ENCODE peak calls at places on chromosome 18, in seven cellular contexts. One of them, this sample, is unnamed. For H3K27me3, the result is how much of the 10 kb centered on the place peaks cover.

GRCh38 chr18:24068945-24069693 is 54.6 kb downstream of the TTC39C start:
- DNase-seq in PC-9: no peak
- DNase-seq in colonic mucosa: no peak
- DNase-seq in psoas muscle: no peak
- DNase-seq in dorsolateral prefrontal cortex: no peak
- DNase-seq in uterus: no peak
- DNase-seq in cardiac muscle cell: no peak
- DNase-seq in this sample: no peak

GRCh38 chr18:58842978-58843661 is 21.6 kb upstream of the ZNF532 start:
- DNase-seq in PC-9: no peak
- DNase-seq in colonic mucosa: no peak
- DNase-seq in psoas muscle: peak
- DNase-seq in dorsolateral prefrontal cortex: no peak
- DNase-seq in uterus: no peak
- DNase-seq in cardiac muscle cell: peak
- DNase-seq in this sample: no peak

GRCh38 chr18:37654034-37654433 is 88.4 kb upstream of the CELF4 start:
- DNase-seq in PC-9: no peak
- DNase-seq in colonic mucosa: no peak
- DNase-seq in psoas muscle: no peak
- DNase-seq in dorsolateral prefrontal cortex: no peak
- DNase-seq in uterus: no peak
- DNase-seq in cardiac muscle cell: no peak
- DNase-seq in this sample: no peak

GRCh38 chr18:44691148-44691925 is 10.6 kb downstream of the SETBP1 start:
- DNase-seq in PC-9: no peak
- DNase-seq in colonic mucosa: peak
- DNase-seq in psoas muscle: no peak
- DNase-seq in dorsolateral prefrontal cortex: no peak
- DNase-seq in uterus: no peak
- DNase-seq in cardiac muscle cell: no peak
- DNase-seq in this sample: no peak

GRCh38 chr18:55927831-55928230 is 339.8 kb upstream of the TCF4 start:
- DNase-seq in PC-9: no peak
- DNase-seq in colonic mucosa: no peak
- DNase-seq in psoas muscle: no peak
- DNase-seq in dorsolateral prefrontal cortex: no peak
- DNase-seq in uterus: no peak
- DNase-seq in cardiac muscle cell: no peak
- DNase-seq in this sample: no peak

GRCh38 chr18:35091841-35092240 is 50.6 kb downstream of the MAPRE2 start:
- DNase-seq in PC-9: no peak
- DNase-seq in colonic mucosa: no peak
- DNase-seq in psoas muscle: peak
- DNase-seq in dorsolateral prefrontal cortex: no peak
- DNase-seq in uterus: no peak
- DNase-seq in cardiac muscle cell: no peak
- DNase-seq in this sample: no peak

GRCh38 chr18:46435031-46435430 is 222.0 kb downstream of the LOXHD1 start:
- DNase-seq in PC-9: no peak
- DNase-seq in colonic mucosa: no peak
- DNase-seq in psoas muscle: no peak
- DNase-seq in dorsolateral prefrontal cortex: no peak
- DNase-seq in uterus: no peak
- DNase-seq in cardiac muscle cell: no peak
- DNase-seq in this sample: no peak

GRCh38 chr18:75227535-75227934 is 16.9 kb downstream of the TSHZ1 start:
- DNase-seq in PC-9: no peak
- DNase-seq in colonic mucosa: no peak
- DNase-seq in psoas muscle: no peak
- DNase-seq in dorsolateral prefrontal cortex: no peak
- DNase-seq in uterus: no peak
- DNase-seq in cardiac muscle cell: no peak
- DNase-seq in this sample: no peak

GRCh38 chr18:32208012-32208411 is 18.2 kb downstream of the MEP1B start:
- DNase-seq in PC-9: no peak
- DNase-seq in colonic mucosa: peak
- DNase-seq in psoas muscle: no peak
- DNase-seq in dorsolateral prefrontal cortex: no peak
- DNase-seq in uterus: no peak
- DNase-seq in cardiac muscle cell: no peak
- DNase-seq in this sample: no peak

GRCh38 chr18:71322201-71322600 is 1033.4 kb downstream of the SOCS6 start:
- DNase-seq in PC-9: no peak
- DNase-seq in colonic mucosa: no peak
- DNase-seq in psoas muscle: no peak
- DNase-seq in dorsolateral prefrontal cortex: no peak
- DNase-seq in uterus: no peak
- DNase-seq in cardiac muscle cell: no peak
- DNase-seq in this sample: no peak

GRCh38 chr18:13267517-13267916 is 49.0 kb downstream of the LDLRAD4 start:
- DNase-seq in PC-9: no peak
- DNase-seq in colonic mucosa: no peak
- DNase-seq in psoas muscle: no peak
- DNase-seq in dorsolateral prefrontal cortex: no peak
- DNase-seq in uterus: no peak
- DNase-seq in cardiac muscle cell: no peak
- DNase-seq in this sample: no peak

GRCh38 chr18:11570770-11571169 is 38.6 kb upstream of the SLC35G4 start:
- DNase-seq in PC-9: no peak
- DNase-seq in colonic mucosa: no peak
- DNase-seq in psoas muscle: no peak
- DNase-seq in dorsolateral prefrontal cortex: no peak
- DNase-seq in uterus: no peak
- DNase-seq in cardiac muscle cell: no peak
- DNase-seq in this sample: no peak

GRCh38 chr18:36770315-36770946 is 58.4 kb downstream of the TPGS2 start:
- DNase-seq in PC-9: no peak
- DNase-seq in colonic mucosa: no peak
- DNase-seq in psoas muscle: no peak
- DNase-seq in dorsolateral prefrontal cortex: no peak
- DNase-seq in uterus: no peak
- DNase-seq in cardiac muscle cell: no peak
- DNase-seq in this sample: no peak

GRCh38 chr18:41818381-41819355 is 136.4 kb upstream of the PIK3C3 start:
- DNase-seq in PC-9: no peak
- DNase-seq in colonic mucosa: no peak
- DNase-seq in psoas muscle: no peak
- DNase-seq in dorsolateral prefrontal cortex: no peak
- DNase-seq in uterus: no peak
- DNase-seq in cardiac muscle cell: no peak
- DNase-seq in this sample: no peak

GRCh38 chr18:79617521-79618500 is 61.8 kb upstream of the CTDP1 start:
- DNase-seq in PC-9: no peak
- DNase-seq in colonic mucosa: no peak
- DNase-seq in psoas muscle: peak
- DNase-seq in dorsolateral prefrontal cortex: peak
- DNase-seq in uterus: no peak
- DNase-seq in cardiac muscle cell: no peak
- DNase-seq in this sample: no peak

GRCh38 chr18:79620586-79621165 is 58.9 kb upstream of the CTDP1 start:
- DNase-seq in PC-9: no peak
- DNase-seq in colonic mucosa: no peak
- DNase-seq in psoas muscle: peak
- DNase-seq in dorsolateral prefrontal cortex: no peak
- DNase-seq in uterus: no peak
- DNase-seq in cardiac muscle cell: no peak
- DNase-seq in this sample: no peak

GRCh38 chr18:79625195-79625923 is 54.2 kb upstream of the CTDP1 start:
- DNase-seq in PC-9: no peak
- DNase-seq in colonic mucosa: no peak
- DNase-seq in psoas muscle: peak
- DNase-seq in dorsolateral prefrontal cortex: peak
- DNase-seq in uterus: peak
- DNase-seq in cardiac muscle cell: no peak
- DNase-seq in this sample: peak

GRCh38 chr18:79624356-79624961 is 55.1 kb upstream of the CTDP1 start:
- DNase-seq in PC-9: no peak
- DNase-seq in colonic mucosa: no peak
- DNase-seq in psoas muscle: peak
- DNase-seq in dorsolateral prefrontal cortex: no peak
- DNase-seq in uterus: peak
- DNase-seq in cardiac muscle cell: no peak
- DNase-seq in this sample: no peak

GRCh38 chr18:79621501-79621900 is 58.1 kb upstream of the CTDP1 start:
- DNase-seq in PC-9: no peak
- DNase-seq in colonic mucosa: no peak
- DNase-seq in psoas muscle: peak
- DNase-seq in dorsolateral prefrontal cortex: no peak
- DNase-seq in uterus: no peak
- DNase-seq in cardiac muscle cell: no peak
- DNase-seq in this sample: no peak
- H3K27ac ChIP-seq in PC-9: no peak
- H3K27ac ChIP-seq in colonic mucosa: no peak
- H3K27ac ChIP-seq in psoas muscle: no peak
- H3K27ac ChIP-seq in dorsolateral prefrontal cortex: no peak
- H3K27ac ChIP-seq in uterus: no peak
- H3K27ac ChIP-seq in cardiac muscle cell: no peak
- H3K27ac ChIP-seq in this sample: no peak

GRCh38 chr18:78643981-78644380 is 335.6 kb upstream of the SALL3 start:
- DNase-seq in PC-9: no peak
- DNase-seq in colonic mucosa: no peak
- DNase-seq in psoas muscle: no peak
- DNase-seq in dorsolateral prefrontal cortex: no peak
- DNase-seq in uterus: no peak
- DNase-seq in cardiac muscle cell: no peak
- DNase-seq in this sample: no peak
- H3K27me3 ChIP-seq in PC-9: half or more
- H3K27me3 ChIP-seq in colonic mucosa: under half
- H3K27me3 ChIP-seq in psoas muscle: under half
- H3K27me3 ChIP-seq in dorsolateral prefrontal cortex: under half
- H3K27me3 ChIP-seq in uterus: under half
- H3K27me3 ChIP-seq in cardiac muscle cell: under half
- H3K27me3 ChIP-seq in this sample: under half

DNA sequence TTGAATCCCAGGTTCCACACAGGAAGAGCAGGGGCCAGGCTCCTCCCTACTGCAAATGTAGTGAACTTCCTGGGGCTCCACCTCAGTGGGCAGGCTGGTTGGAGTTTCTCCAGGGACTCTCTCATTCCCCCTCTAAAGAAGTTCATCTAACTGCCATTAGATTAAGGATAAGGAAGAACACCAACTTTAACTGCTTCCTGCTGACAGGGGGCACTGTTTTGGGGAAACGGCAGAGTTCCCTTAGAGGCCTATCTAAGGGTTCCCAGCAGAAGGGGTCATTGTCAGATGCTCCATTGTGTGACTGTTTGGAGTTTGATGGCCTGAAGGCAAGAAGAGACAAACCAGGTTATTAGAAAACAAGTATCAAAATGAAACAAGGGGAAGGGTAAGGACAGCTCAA is 2159.7 kb upstream of the PIK3C3 start:
- DNase-seq in PC-9: no peak
- DNase-seq in colonic mucosa: no peak
- DNase-seq in psoas muscle: no peak
- DNase-seq in dorsolateral prefrontal cortex: no peak
- DNase-seq in uterus: no peak
- DNase-seq in cardiac muscle cell: no peak
- DNase-seq in this sample: no peak
- TF ChIP-seq CTCF in PC-9: no peak
- TF ChIP-seq CTCF in colonic mucosa: no peak
- TF ChIP-seq CTCF in psoas muscle: no peak
- TF ChIP-seq CTCF in dorsolateral prefrontal cortex: no peak
- TF ChIP-seq CTCF in uterus: no peak
- TF ChIP-seq CTCF in cardiac muscle cell: peak
- TF ChIP-seq CTCF in this sample: no peak

GRCh38 chr18:79586436-79587297 is 92.9 kb upstream of the CTDP1 start:
- DNase-seq in PC-9: no peak
- DNase-seq in colonic mucosa: no peak
- DNase-seq in psoas muscle: peak
- DNase-seq in dorsolateral prefrontal cortex: no peak
- DNase-seq in uterus: peak
- DNase-seq in cardiac muscle cell: no peak
- DNase-seq in this sample: peak

GRCh38 chr18:79588636-79589481 is 90.7 kb upstream of the CTDP1 start:
- DNase-seq in PC-9: no peak
- DNase-seq in colonic mucosa: peak
- DNase-seq in psoas muscle: peak
- DNase-seq in dorsolateral prefrontal cortex: no peak
- DNase-seq in uterus: peak
- DNase-seq in cardiac muscle cell: peak
- DNase-seq in this sample: peak

GRCh38 chr18:79588131-79588635 is 91.4 kb upstream of the CTDP1 start:
- DNase-seq in PC-9: no peak
- DNase-seq in colonic mucosa: no peak
- DNase-seq in psoas muscle: peak
- DNase-seq in dorsolateral prefrontal cortex: no peak
- DNase-seq in uterus: peak
- DNase-seq in cardiac muscle cell: no peak
- DNase-seq in this sample: no peak

GRCh38 chr18:79585395-79586370 is 93.9 kb upstream of the CTDP1 start:
- DNase-seq in PC-9: no peak
- DNase-seq in colonic mucosa: no peak
- DNase-seq in psoas muscle: peak
- DNase-seq in dorsolateral prefrontal cortex: no peak
- DNase-seq in uterus: peak
- DNase-seq in cardiac muscle cell: no peak
- DNase-seq in this sample: no peak

GRCh38 chr18:79587298-79588125 is 92.1 kb upstream of the CTDP1 start:
- DNase-seq in PC-9: no peak
- DNase-seq in colonic mucosa: no peak
- DNase-seq in psoas muscle: peak
- DNase-seq in dorsolateral prefrontal cortex: no peak
- DNase-seq in uterus: peak
- DNase-seq in cardiac muscle cell: no peak
- DNase-seq in this sample: no peak
- H3K27ac ChIP-seq in PC-9: no peak
- H3K27ac ChIP-seq in colonic mucosa: no peak
- H3K27ac ChIP-seq in psoas muscle: no peak
- H3K27ac ChIP-seq in dorsolateral prefrontal cortex: no peak
- H3K27ac ChIP-seq in uterus: peak
- H3K27ac ChIP-seq in cardiac muscle cell: no peak
- H3K27ac ChIP-seq in this sample: no peak

GRCh38 chr18:48946329-48946835 is 4.4 kb downstream of the SMAD7 start:
- DNase-seq in PC-9: peak
- DNase-seq in colonic mucosa: no peak
- DNase-seq in psoas muscle: no peak
- DNase-seq in dorsolateral prefrontal cortex: no peak
- DNase-seq in uterus: no peak
- DNase-seq in cardiac muscle cell: no peak
- DNase-seq in this sample: no peak
- H3K27me3 ChIP-seq in PC-9: under half
- H3K27me3 ChIP-seq in colonic mucosa: under half
- H3K27me3 ChIP-seq in psoas muscle: under half
- H3K27me3 ChIP-seq in dorsolateral prefrontal cortex: under half
- H3K27me3 ChIP-seq in uterus: under half
- H3K27me3 ChIP-seq in cardiac muscle cell: under half
- H3K27me3 ChIP-seq in this sample: under half